ENCODE peak calls at places on chromosomes 12 and 14, in ten cellular contexts. One of them, this sample, is unnamed.

GRCh38 chr14:41785696-41786095 is 179.0 kb downstream of the LRFN5 start:
- DNase-seq in GM20000: no peak
- DNase-seq in cardiac fibroblast: no peak
- DNase-seq in AG04450: no peak
- DNase-seq in Jurkat, Clone E6-1: no peak
- DNase-seq in midbrain: no peak
- DNase-seq in left ventricle myocardium inferior: no peak
- DNase-seq in stomach: no peak
- DNase-seq in activated naive CD4-positive, alpha-beta T cell treated with Interleukin-2 at 50 U/mL for 16 hours: no peak
- DNase-seq in omental fat pad: no peak
- DNase-seq in this sample: no peak

GRCh38 chr14:96925422-96925821 is 128.2 kb downstream of the VRK1 start:
- DNase-seq in GM20000: no peak
- DNase-seq in cardiac fibroblast: no peak
- DNase-seq in AG04450: no peak
- DNase-seq in Jurkat, Clone E6-1: no peak
- DNase-seq in midbrain: no peak
- DNase-seq in left ventricle myocardium inferior: no peak
- DNase-seq in stomach: no peak
- DNase-seq in activated naive CD4-positive, alpha-beta T cell treated with Interleukin-2 at 50 U/mL for 16 hours: no peak
- DNase-seq in omental fat pad: no peak
- DNase-seq in this sample: no peak

GRCh38 chr12:14264316-14264715 is 101.2 kb upstream of the ATF7IP start:
- DNase-seq in GM20000: no peak
- DNase-seq in cardiac fibroblast: peak
- DNase-seq in AG04450: no peak
- DNase-seq in Jurkat, Clone E6-1: no peak
- DNase-seq in midbrain: no peak
- DNase-seq in left ventricle myocardium inferior: no peak
- DNase-seq in stomach: no peak
- DNase-seq in activated naive CD4-positive, alpha-beta T cell treated with Interleukin-2 at 50 U/mL for 16 hours: no peak
- DNase-seq in omental fat pad: no peak
- DNase-seq in this sample: no peak

GRCh38 chr14:74566174-74567125 is 45.6 kb downstream of the LTBP2 start:
- DNase-seq in GM20000: no peak
- DNase-seq in cardiac fibroblast: peak
- DNase-seq in AG04450: no peak
- DNase-seq in Jurkat, Clone E6-1: no peak
- DNase-seq in midbrain: no peak
- DNase-seq in left ventricle myocardium inferior: no peak
- DNase-seq in stomach: no peak
- DNase-seq in activated naive CD4-positive, alpha-beta T cell treated with Interleukin-2 at 50 U/mL for 16 hours: no peak
- DNase-seq in omental fat pad: no peak
- DNase-seq in this sample: no peak

GRCh38 chr12:111405149-111405855 is 421 bp upstream of the SH2B3 start:
- DNase-seq in GM20000: peak
- DNase-seq in cardiac fibroblast: peak
- DNase-seq in AG04450: peak
- DNase-seq in Jurkat, Clone E6-1: peak
- DNase-seq in midbrain: peak
- DNase-seq in left ventricle myocardium inferior: peak
- DNase-seq in stomach: peak
- DNase-seq in activated naive CD4-positive, alpha-beta T cell treated with Interleukin-2 at 50 U/mL for 16 hours: peak
- DNase-seq in omental fat pad: peak
- DNase-seq in this sample: no peak

GRCh38 chr12:1083086-1083887 is 92.3 kb downstream of the ERC1 start:
- DNase-seq in GM20000: no peak
- DNase-seq in cardiac fibroblast: peak
- DNase-seq in AG04450: no peak
- DNase-seq in Jurkat, Clone E6-1: no peak
- DNase-seq in midbrain: peak
- DNase-seq in left ventricle myocardium inferior: no peak
- DNase-seq in stomach: no peak
- DNase-seq in activated naive CD4-positive, alpha-beta T cell treated with Interleukin-2 at 50 U/mL for 16 hours: no peak
- DNase-seq in omental fat pad: no peak
- DNase-seq in this sample: peak

GRCh38 chr12:107780298-107780697 is 5.8 kb downstream of the ASCL4 start:
- DNase-seq in GM20000: no peak
- DNase-seq in cardiac fibroblast: no peak
- DNase-seq in AG04450: no peak
- DNase-seq in Jurkat, Clone E6-1: no peak
- DNase-seq in midbrain: peak
- DNase-seq in left ventricle myocardium inferior: no peak
- DNase-seq in stomach: no peak
- DNase-seq in activated naive CD4-positive, alpha-beta T cell treated with Interleukin-2 at 50 U/mL for 16 hours: no peak
- DNase-seq in omental fat pad: no peak
- DNase-seq in this sample: no peak

GRCh38 chr12:12267801-12268200 is 957 bp upstream of the LRP6 start:
- DNase-seq in GM20000: peak
- DNase-seq in cardiac fibroblast: no peak
- DNase-seq in AG04450: no peak
- DNase-seq in Jurkat, Clone E6-1: no peak
- DNase-seq in midbrain: no peak
- DNase-seq in left ventricle myocardium inferior: no peak
- DNase-seq in stomach: no peak
- DNase-seq in activated naive CD4-positive, alpha-beta T cell treated with Interleukin-2 at 50 U/mL for 16 hours: no peak
- DNase-seq in omental fat pad: no peak
- DNase-seq in this sample: no peak

GRCh38 chr12:84727964-84728363 is 184.6 kb downstream of the SLC6A15 start:
- DNase-seq in GM20000: no peak
- DNase-seq in cardiac fibroblast: no peak
- DNase-seq in AG04450: no peak
- DNase-seq in Jurkat, Clone E6-1: no peak
- DNase-seq in midbrain: no peak
- DNase-seq in left ventricle myocardium inferior: no peak
- DNase-seq in stomach: no peak
- DNase-seq in activated naive CD4-positive, alpha-beta T cell treated with Interleukin-2 at 50 U/mL for 16 hours: no peak
- DNase-seq in omental fat pad: no peak
- DNase-seq in this sample: no peak

GRCh38 chr14:28766505-28767238 is at the start of gene FOXG1:
- DNase-seq in GM20000: no peak
- DNase-seq in cardiac fibroblast: no peak
- DNase-seq in AG04450: no peak
- DNase-seq in Jurkat, Clone E6-1: no peak
- DNase-seq in midbrain: no peak
- DNase-seq in left ventricle myocardium inferior: no peak
- DNase-seq in stomach: no peak
- DNase-seq in activated naive CD4-positive, alpha-beta T cell treated with Interleukin-2 at 50 U/mL for 16 hours: no peak
- DNase-seq in omental fat pad: no peak
- DNase-seq in this sample: no peak

GRCh38 chr14:89926709-89927108 is 27.8 kb downstream of the EFCAB11 start:
- DNase-seq in GM20000: no peak
- DNase-seq in cardiac fibroblast: peak
- DNase-seq in AG04450: no peak
- DNase-seq in Jurkat, Clone E6-1: no peak
- DNase-seq in midbrain: no peak
- DNase-seq in left ventricle myocardium inferior: no peak
- DNase-seq in stomach: no peak
- DNase-seq in activated naive CD4-positive, alpha-beta T cell treated with Interleukin-2 at 50 U/mL for 16 hours: no peak
- DNase-seq in omental fat pad: no peak
- DNase-seq in this sample: no peak

GRCh38 chr12:93741741-93742085 is 64.5 kb downstream of the CRADD start:
- DNase-seq in GM20000: peak
- DNase-seq in cardiac fibroblast: no peak
- DNase-seq in AG04450: no peak
- DNase-seq in Jurkat, Clone E6-1: no peak
- DNase-seq in midbrain: no peak
- DNase-seq in left ventricle myocardium inferior: no peak
- DNase-seq in stomach: no peak
- DNase-seq in activated naive CD4-positive, alpha-beta T cell treated with Interleukin-2 at 50 U/mL for 16 hours: peak
- DNase-seq in omental fat pad: no peak
- DNase-seq in this sample: no peak

GRCh38 chr14:103122578-103123127 is 608 bp upstream of the TNFAIP2 start:
- DNase-seq in GM20000: no peak
- DNase-seq in cardiac fibroblast: no peak
- DNase-seq in AG04450: no peak
- DNase-seq in Jurkat, Clone E6-1: no peak
- DNase-seq in midbrain: no peak
- DNase-seq in left ventricle myocardium inferior: peak
- DNase-seq in stomach: no peak
- DNase-seq in activated naive CD4-positive, alpha-beta T cell treated with Interleukin-2 at 50 U/mL for 16 hours: no peak
- DNase-seq in omental fat pad: no peak
- DNase-seq in this sample: no peak

GRCh38 chr12:43370299-43370698 is 181.7 kb downstream of the ADAMTS20 start:
- DNase-seq in GM20000: no peak
- DNase-seq in cardiac fibroblast: peak
- DNase-seq in AG04450: peak
- DNase-seq in Jurkat, Clone E6-1: no peak
- DNase-seq in midbrain: no peak
- DNase-seq in left ventricle myocardium inferior: no peak
- DNase-seq in stomach: no peak
- DNase-seq in activated naive CD4-positive, alpha-beta T cell treated with Interleukin-2 at 50 U/mL for 16 hours: no peak
- DNase-seq in omental fat pad: no peak
- DNase-seq in this sample: no peak

GRCh38 chr12:68786929-68787328 is 21.0 kb upstream of the MDM2 start:
- DNase-seq in GM20000: no peak
- DNase-seq in cardiac fibroblast: no peak
- DNase-seq in AG04450: no peak
- DNase-seq in Jurkat, Clone E6-1: no peak
- DNase-seq in midbrain: peak
- DNase-seq in left ventricle myocardium inferior: no peak
- DNase-seq in stomach: no peak
- DNase-seq in activated naive CD4-positive, alpha-beta T cell treated with Interleukin-2 at 50 U/mL for 16 hours: no peak
- DNase-seq in omental fat pad: no peak
- DNase-seq in this sample: no peak

GRCh38 chr12:80936642-80937390 is 918 bp downstream of the LIN7A start:
- DNase-seq in GM20000: peak
- DNase-seq in cardiac fibroblast: peak
- DNase-seq in AG04450: no peak
- DNase-seq in Jurkat, Clone E6-1: no peak
- DNase-seq in midbrain: peak
- DNase-seq in left ventricle myocardium inferior: peak
- DNase-seq in stomach: peak
- DNase-seq in activated naive CD4-positive, alpha-beta T cell treated with Interleukin-2 at 50 U/mL for 16 hours: no peak
- DNase-seq in omental fat pad: no peak
- DNase-seq in this sample: no peak

GRCh38 chr12:58189030-58189429 is 247.7 kb downstream of the ATP23 start:
- DNase-seq in GM20000: no peak
- DNase-seq in cardiac fibroblast: no peak
- DNase-seq in AG04450: no peak
- DNase-seq in Jurkat, Clone E6-1: no peak
- DNase-seq in midbrain: no peak
- DNase-seq in left ventricle myocardium inferior: no peak
- DNase-seq in stomach: no peak
- DNase-seq in activated naive CD4-positive, alpha-beta T cell treated with Interleukin-2 at 50 U/mL for 16 hours: no peak
- DNase-seq in omental fat pad: no peak
- DNase-seq in this sample: no peak

GRCh38 chr12:62123721-62124203 is 136.4 kb upstream of the USP15 start:
- DNase-seq in GM20000: peak
- DNase-seq in cardiac fibroblast: peak
- DNase-seq in AG04450: peak
- DNase-seq in Jurkat, Clone E6-1: peak
- DNase-seq in midbrain: peak
- DNase-seq in left ventricle myocardium inferior: no peak
- DNase-seq in stomach: peak
- DNase-seq in activated naive CD4-positive, alpha-beta T cell treated with Interleukin-2 at 50 U/mL for 16 hours: peak
- DNase-seq in omental fat pad: no peak
- DNase-seq in this sample: peak

GRCh38 chr14:50047274-50047676 is 69.1 kb downstream of the VCPKMT start:
- DNase-seq in GM20000: peak
- DNase-seq in cardiac fibroblast: peak
- DNase-seq in AG04450: no peak
- DNase-seq in Jurkat, Clone E6-1: no peak
- DNase-seq in midbrain: no peak
- DNase-seq in left ventricle myocardium inferior: no peak
- DNase-seq in stomach: peak
- DNase-seq in activated naive CD4-positive, alpha-beta T cell treated with Interleukin-2 at 50 U/mL for 16 hours: no peak
- DNase-seq in omental fat pad: no peak
- DNase-seq in this sample: no peak

GRCh38 chr14:24605435-24606190 is 3.9 kb downstream of the GZMH start:
- DNase-seq in GM20000: peak
- DNase-seq in cardiac fibroblast: peak
- DNase-seq in AG04450: no peak
- DNase-seq in Jurkat, Clone E6-1: peak
- DNase-seq in midbrain: no peak
- DNase-seq in left ventricle myocardium inferior: no peak
- DNase-seq in stomach: peak
- DNase-seq in activated naive CD4-positive, alpha-beta T cell treated with Interleukin-2 at 50 U/mL for 16 hours: peak
- DNase-seq in omental fat pad: no peak
- DNase-seq in this sample: no peak

GRCh38 chr12:102902093-102902492 is 15.0 kb downstream of the PAH start:
- DNase-seq in GM20000: no peak
- DNase-seq in cardiac fibroblast: no peak
- DNase-seq in AG04450: no peak
- DNase-seq in Jurkat, Clone E6-1: no peak
- DNase-seq in midbrain: no peak
- DNase-seq in left ventricle myocardium inferior: no peak
- DNase-seq in stomach: no peak
- DNase-seq in activated naive CD4-positive, alpha-beta T cell treated with Interleukin-2 at 50 U/mL for 16 hours: no peak
- DNase-seq in omental fat pad: no peak
- DNase-seq in this sample: no peak

GRCh38 chr12:31000751-31001150 is 72.9 kb upstream of the DDX11 start:
- DNase-seq in GM20000: no peak
- DNase-seq in cardiac fibroblast: peak
- DNase-seq in AG04450: no peak
- DNase-seq in Jurkat, Clone E6-1: no peak
- DNase-seq in midbrain: no peak
- DNase-seq in left ventricle myocardium inferior: no peak
- DNase-seq in stomach: no peak
- DNase-seq in activated naive CD4-positive, alpha-beta T cell treated with Interleukin-2 at 50 U/mL for 16 hours: no peak
- DNase-seq in omental fat pad: no peak
- DNase-seq in this sample: no peak

GRCh38 chr12:132196038-132196872 is 52.0 kb downstream of the NOC4L start:
- DNase-seq in GM20000: no peak
- DNase-seq in cardiac fibroblast: peak
- DNase-seq in AG04450: no peak
- DNase-seq in Jurkat, Clone E6-1: no peak
- DNase-seq in midbrain: no peak
- DNase-seq in left ventricle myocardium inferior: no peak
- DNase-seq in stomach: no peak
- DNase-seq in activated naive CD4-positive, alpha-beta T cell treated with Interleukin-2 at 50 U/mL for 16 hours: no peak
- DNase-seq in omental fat pad: no peak
- DNase-seq in this sample: no peak

GRCh38 chr12:122865268-122866231 is 30.3 kb downstream of the HIP1R start:
- DNase-seq in GM20000: peak
- DNase-seq in cardiac fibroblast: no peak
- DNase-seq in AG04450: no peak
- DNase-seq in Jurkat, Clone E6-1: no peak
- DNase-seq in midbrain: no peak
- DNase-seq in left ventricle myocardium inferior: peak
- DNase-seq in stomach: peak
- DNase-seq in activated naive CD4-positive, alpha-beta T cell treated with Interleukin-2 at 50 U/mL for 16 hours: no peak
- DNase-seq in omental fat pad: no peak
- DNase-seq in this sample: no peak

GRCh38 chr12:108495054-108495453 is 20.0 kb upstream of the FICD start:
- DNase-seq in GM20000: peak
- DNase-seq in cardiac fibroblast: peak
- DNase-seq in AG04450: no peak
- DNase-seq in Jurkat, Clone E6-1: no peak
- DNase-seq in midbrain: no peak
- DNase-seq in left ventricle myocardium inferior: no peak
- DNase-seq in stomach: no peak
- DNase-seq in activated naive CD4-positive, alpha-beta T cell treated with Interleukin-2 at 50 U/mL for 16 hours: no peak
- DNase-seq in omental fat pad: no peak
- DNase-seq in this sample: peak

GRCh38 chr12:43891856-43892574 is 56.1 kb downstream of the TMEM117 start:
- DNase-seq in GM20000: no peak
- DNase-seq in cardiac fibroblast: no peak
- DNase-seq in AG04450: no peak
- DNase-seq in Jurkat, Clone E6-1: no peak
- DNase-seq in midbrain: no peak
- DNase-seq in left ventricle myocardium inferior: no peak
- DNase-seq in stomach: no peak
- DNase-seq in activated naive CD4-positive, alpha-beta T cell treated with Interleukin-2 at 50 U/mL for 16 hours: no peak
- DNase-seq in omental fat pad: no peak
- DNase-seq in this sample: no peak

This sample was measured in smooth muscle cell of the brain vasculature.